ENCODE peak calls at places on chromosomes 4 and X, in eight cellular contexts. M is upper lobe of left lung, W is HCT116, N is left lung, S is HepG2, D is K562, K is foreskin keratinocyte, P is heart left ventricle. Q is an unnamed sample. For H3K4me1, the result is how much of the 10 kb centered on the place peaks cover.

GRCh38 chr4:105436414-105436813 is 37.4 kb downstream of the PPA2 start:
- ATAC-seq in M (no peak), W (no peak), N (no peak), S (no peak), D (no peak), K (no peak), P (no peak), Q (no peak)

GRCh38 chrX:151889451-151889850 is 23.2 kb upstream of the MAGEA4 start:
- ATAC-seq in M (no peak), W (no peak), N (no peak), S (no peak), D (no peak), K (no peak), P (no peak), Q (no peak)

GRCh38 chr4:142703694-142704309 is 142.3 kb downstream of the INPP4B start:
- ATAC-seq in M (no peak), W (no peak), N (no peak), S (no peak), D (no peak), K (no peak), P (no peak), Q (no peak)

GRCh38 chrX:2502668-2503519 is 2.1 kb upstream of the DHRSX start:
- ATAC-seq in M (no peak), W (no peak), N (no peak), S (no peak), D (peak), K (no peak), P (no peak), Q (no peak)

GRCh38 chr4:128865132-128865531 is 55.6 kb downstream of the JADE1 start:
- ATAC-seq in M (no peak), W (no peak), N (no peak), S (no peak), D (no peak), K (no peak), P (no peak), Q (no peak)

GRCh38 chr4:165537028-165537648 is 158.3 kb downstream of the CPE start:
- ATAC-seq in M (no peak), W (peak), N (peak), S (peak), D (peak), K (peak), P (peak), Q (peak)

GRCh38 chrX:23952984-23953907 is 45.4 kb downstream of the CXorf58 start:
- ATAC-seq in M (no peak), W (no peak), N (peak), S (no peak), D (peak), K (no peak), P (no peak), Q (no peak)

GRCh38 chr4:5712517-5712916 is 1.5 kb downstream of the EVC start:
- ATAC-seq in M (no peak), W (no peak), N (no peak), S (no peak), D (no peak), K (peak), P (no peak), Q (no peak)

GRCh38 chr4:120005091-120005490 is 61.6 kb downstream of the MAD2L1 start:
- ATAC-seq in M (no peak), W (no peak), N (no peak), S (no peak), D (no peak), K (no peak), P (no peak), Q (no peak)

GRCh38 chrX:87583679-87584078 is 66.1 kb downstream of the KLHL4 start:
- ATAC-seq in M (no peak), W (no peak), N (no peak), S (peak), D (peak), K (no peak), P (no peak), Q (no peak)

GRCh38 chrX:15600071-15600470 is 689 bp downstream of the ACE2 start:
- ATAC-seq in M (no peak), W (no peak), N (no peak), S (no peak), D (no peak), K (no peak), P (no peak), Q (no peak)

GRCh38 chr4:95979961-95980876 is 140.3 kb downstream of the PDHA2 start:
- ATAC-seq in M (peak), W (no peak), N (no peak), S (no peak), D (no peak), K (no peak), P (peak), Q (peak)

GRCh38 chr4:8150152-8151090 is 8.2 kb downstream of the ABLIM2 start:
- ATAC-seq in M (no peak), W (no peak), N (no peak), S (no peak), D (no peak), K (peak), P (no peak), Q (no peak)

GRCh38 chr4:23631255-23631950 is 258.4 kb downstream of the PPARGC1A start:
- ATAC-seq in M (no peak), W (no peak), N (peak), S (no peak), D (no peak), K (no peak), P (no peak), Q (no peak)

GRCh38 chr4:57098415-57098814 is 11.8 kb downstream of the IGFBP7 start:
- ATAC-seq in M (no peak), W (no peak), N (no peak), S (peak), D (no peak), K (no peak), P (no peak), Q (no peak)

GRCh38 chrX:70016513-70016912 is 33.2 kb downstream of the AWAT2 start:
- ATAC-seq in M (no peak), W (no peak), N (no peak), S (no peak), D (no peak), K (no peak), P (no peak), Q (no peak)

GRCh38 chrX:107713205-107714195 is 62.1 kb downstream of the TSC22D3 start:
- ATAC-seq in M (no peak), W (no peak), N (no peak), S (no peak), D (no peak), K (no peak), P (no peak), Q (no peak)

GRCh38 chr4:78532046-78532445 is 19.5 kb upstream of the ANXA3 start:
- ATAC-seq in M (no peak), W (no peak), N (no peak), S (no peak), D (no peak), K (no peak), P (no peak), Q (no peak)

GRCh38 chr4:171246948-171247347 is 566.3 kb upstream of the GALNTL6 start:
- ATAC-seq in M (no peak), W (no peak), N (no peak), S (no peak), D (no peak), K (no peak), P (no peak), Q (no peak)

GRCh38 chrX:5957506-5957905 is 271.2 kb downstream of the NLGN4X start:
- ATAC-seq in M (no peak), W (no peak), N (no peak), S (no peak), D (no peak), K (no peak), P (no peak), Q (no peak)

DNA sequence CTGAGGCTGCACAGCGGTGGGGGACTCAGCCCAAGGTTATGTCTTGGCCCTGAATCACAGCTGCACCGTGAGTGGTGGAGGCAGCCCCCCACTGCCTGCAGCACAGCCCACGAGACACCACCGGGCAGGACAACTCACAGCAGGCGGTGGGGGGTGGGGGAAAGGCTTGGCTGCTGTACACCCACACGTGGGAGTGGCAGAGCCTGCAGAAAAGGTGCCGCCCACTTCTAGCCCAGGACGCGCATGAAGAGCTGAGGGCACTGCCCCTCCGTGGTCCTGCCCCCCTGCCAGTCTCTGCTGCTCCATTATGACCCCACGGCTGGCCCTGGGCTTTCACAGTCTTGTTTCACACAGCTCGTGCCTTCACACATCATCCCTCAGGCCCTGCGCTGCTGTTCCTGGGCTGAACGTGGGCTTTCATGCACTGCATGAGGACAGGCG is 40.8 kb downstream of the FGFRL1 start:
- ATAC-seq in M (no peak), W (no peak), N (no peak), S (no peak), D (no peak), K (no peak), P (no peak), Q (no peak)
- H3K4me1 ChIP-seq in M (under half), W (under half), N (under half), S (under half), D (under half), K (under half), P (under half), Q (under half)

DNA sequence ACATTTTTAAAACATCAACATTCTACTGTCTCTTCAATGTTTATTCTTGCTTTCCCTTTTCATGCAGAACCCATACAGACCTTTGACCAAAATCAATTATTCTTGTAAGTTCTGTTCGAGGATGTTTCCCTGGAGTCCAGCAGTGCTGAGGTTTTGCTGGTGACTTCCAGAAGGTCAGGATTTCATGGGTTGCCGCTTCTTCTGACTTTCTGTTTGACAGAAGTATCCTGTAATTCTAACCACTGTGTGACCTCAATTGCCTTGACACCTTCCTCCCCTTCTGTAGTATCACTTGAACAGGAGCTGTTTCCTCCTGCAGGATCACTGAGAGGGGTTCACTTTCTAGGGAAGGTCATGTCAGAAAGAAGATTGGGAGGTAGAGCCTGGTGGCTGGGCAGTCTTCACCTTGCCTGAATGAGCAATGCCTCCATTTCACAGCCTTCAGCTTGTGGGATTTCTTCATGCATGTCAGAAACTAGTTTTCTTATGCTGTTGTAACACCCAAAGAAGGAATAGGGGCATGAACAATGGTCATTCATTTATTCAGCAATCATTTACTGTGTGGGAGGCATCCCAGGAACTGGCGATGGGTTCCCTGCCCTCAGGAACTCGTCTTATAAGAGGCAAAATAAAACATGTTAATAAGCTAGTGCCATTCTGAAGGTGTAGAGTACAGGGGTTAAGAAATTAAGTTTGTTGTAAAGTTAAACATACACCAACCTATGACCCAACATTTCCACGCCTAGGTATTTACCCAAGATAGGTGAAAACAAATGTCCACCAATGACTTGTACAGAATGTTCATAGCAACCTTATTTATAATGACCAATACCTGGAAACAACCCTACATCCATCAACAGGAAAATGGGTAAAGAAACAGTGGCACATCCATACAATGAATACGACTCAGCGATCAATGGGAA is 205.9 kb downstream of the SOWAHB start:
- ATAC-seq in M (no peak), W (no peak), N (no peak), S (no peak), D (no peak), K (no peak), P (no peak), Q (no peak)
- H3K27ac ChIP-seq in M (no peak), W (no peak), N (no peak), S (no peak), D (no peak), K (no peak), P (no peak), Q (peak)

DNA sequence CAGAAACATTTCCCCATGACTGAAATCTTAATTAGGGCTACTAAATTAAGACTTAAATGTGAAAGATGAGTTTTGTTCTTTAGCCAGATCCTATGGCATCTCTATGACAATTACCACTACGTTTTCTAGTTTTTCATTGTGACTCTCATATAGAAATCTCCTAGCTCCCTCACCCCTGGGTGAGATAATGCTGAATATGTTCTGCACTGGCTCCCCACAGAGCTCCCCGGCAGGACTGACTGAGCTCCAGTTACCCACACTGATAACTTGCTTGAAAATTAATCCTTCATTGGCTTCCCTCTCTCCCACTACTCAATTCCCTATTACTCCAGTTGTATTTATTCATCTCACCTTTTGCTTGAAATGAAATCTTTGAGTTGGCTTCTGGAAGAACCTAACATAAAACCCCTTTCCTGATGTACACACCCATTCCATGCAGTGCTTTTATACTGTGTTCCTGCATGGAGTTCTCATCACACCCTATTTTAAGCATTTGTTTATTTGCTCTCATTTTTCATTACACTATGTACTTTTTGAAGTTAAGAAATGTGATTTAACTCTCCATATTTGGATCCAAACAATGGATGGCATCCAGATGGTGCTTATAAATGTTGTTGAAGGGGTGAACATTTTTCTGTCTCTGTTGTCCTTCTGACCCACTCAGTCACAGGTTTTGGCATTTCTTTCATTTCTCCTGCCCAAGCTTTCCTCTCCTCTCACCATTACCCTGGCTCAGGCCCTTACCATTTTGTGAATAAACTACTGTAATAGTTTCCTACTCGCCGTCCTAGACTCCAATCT is 623.4 kb downstream of the SPRY1 start:
- ATAC-seq in M (no peak), W (no peak), N (peak), S (no peak), D (no peak), K (no peak), P (no peak), Q (peak)
- TF ChIP-seq CTCF in M (no peak), W (no peak), N (no peak), S (no peak), D (no peak), K (no peak), P (no peak), Q (no peak)

GRCh38 chr4:184328022-184328736 is 110.5 kb upstream of the ENPP6 start:
- ATAC-seq in M (no peak), W (no peak), N (no peak), S (no peak), D (no peak), K (peak), P (no peak), Q (no peak)
- H3K4me1 ChIP-seq in M (under half), W (under half), N (half or more), S (under half), D (under half), K (under half), P (under half), Q (under half)

GRCh38 chr4:19239565-19239964 is 1012.1 kb upstream of the SLIT2 start:
- ATAC-seq in M (no peak), W (no peak), N (no peak), S (no peak), D (no peak), K (peak), P (no peak), Q (no peak)

GRCh38 chr4:19236473-19236872 is 1015.2 kb upstream of the SLIT2 start:
- ATAC-seq in M (no peak), W (no peak), N (no peak), S (no peak), D (no peak), K (no peak), P (no peak), Q (no peak)

DNA sequence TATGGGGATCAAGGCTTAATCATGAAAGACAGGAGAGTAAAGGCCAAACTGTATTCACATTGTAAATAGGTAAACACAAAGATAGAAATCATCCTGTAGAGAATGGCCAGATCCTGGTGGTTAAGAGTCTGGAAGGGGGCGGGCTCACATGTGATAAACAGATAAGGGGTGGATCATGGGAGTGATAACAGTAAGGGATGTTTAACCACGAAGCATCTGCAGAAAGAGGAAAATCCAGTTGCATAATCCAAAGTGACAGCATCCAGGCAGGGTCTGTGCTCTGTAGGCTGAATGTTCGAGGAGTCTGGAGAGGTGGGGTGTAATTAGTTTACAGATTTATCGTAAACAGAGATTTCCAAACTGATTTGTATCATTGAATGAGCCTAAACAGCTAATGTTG is 1009.9 kb upstream of the SLIT2 start:
- ATAC-seq in M (no peak), W (no peak), N (no peak), S (no peak), D (no peak), K (no peak), P (no peak), Q (no peak)
- H3K27ac ChIP-seq in M (no peak), W (no peak), N (no peak), S (no peak), D (no peak), K (no peak), P (no peak), Q (no peak)

DNA sequence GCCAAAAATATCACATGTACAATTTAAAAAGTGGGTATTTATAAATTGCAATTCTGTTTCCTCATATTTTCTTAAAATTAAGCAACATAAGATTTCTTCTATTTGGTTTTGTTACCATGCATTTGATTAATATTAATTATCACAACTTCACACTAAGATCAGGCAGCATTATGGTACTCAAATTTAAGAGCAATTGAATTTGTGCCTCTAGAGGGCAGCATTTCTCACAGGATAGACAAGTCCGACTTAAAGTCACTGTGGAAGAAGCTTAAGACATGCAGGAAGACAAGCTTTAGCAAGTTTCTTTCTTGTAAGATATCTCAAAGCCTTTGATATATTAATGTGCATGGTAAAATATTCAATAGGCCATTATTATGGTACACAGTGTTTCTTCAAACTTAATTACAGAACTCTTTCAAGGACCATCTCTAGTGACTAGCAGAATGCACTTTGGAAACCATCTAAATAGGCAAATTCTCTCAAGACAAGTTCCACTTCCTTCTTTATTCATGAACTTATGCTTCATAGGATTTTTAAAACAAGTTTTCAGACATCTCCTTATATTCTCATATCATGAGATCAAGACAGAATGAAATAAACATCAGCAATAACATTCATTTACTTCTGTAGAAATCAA is 35.0 kb downstream of the FBXW7 start:
- ATAC-seq in M (no peak), W (peak), N (peak), S (peak), D (peak), K (peak), P (peak), Q (no peak)
- TF ChIP-seq CTCF in M (peak), W (peak), N (peak), S (peak), D (peak), K (peak), P (peak), Q (peak)

DNA sequence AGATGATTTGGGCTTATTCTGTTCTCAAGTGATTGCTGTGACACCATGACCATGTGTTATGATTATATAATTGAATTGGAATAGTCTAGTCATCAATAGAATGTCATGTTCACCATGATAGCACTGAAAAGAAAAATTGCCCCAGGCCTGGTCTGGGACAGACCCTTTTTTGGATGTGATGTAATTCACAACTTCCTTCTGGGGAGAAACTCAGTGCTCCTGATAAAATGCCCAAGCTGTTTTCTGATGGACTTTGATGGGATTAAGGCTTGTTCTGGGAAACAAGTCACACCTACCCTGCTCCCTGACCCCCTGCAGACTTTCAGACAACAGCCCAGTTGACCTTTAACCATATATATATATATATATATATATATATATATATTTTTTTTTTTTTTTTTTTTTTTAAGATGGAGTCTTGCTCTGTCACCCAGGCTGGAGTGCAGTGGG is 65.3 kb downstream of the RHOH start:
- ATAC-seq in M (no peak), W (no peak), N (no peak), S (no peak), D (no peak), K (no peak), P (no peak), Q (no peak)
- H3K4me1 ChIP-seq in M (under half), W (under half), N (under half), S (under half), D (under half), K (under half), P (under half), Q (under half)